ENCODE peak calls at places on chromosomes 3 and 15, in eight cellular contexts. B is astrocyte, K is HCT116, Q is fibroblast of pulmonary artery, Y is testis, M is thyroid gland, R is GM23338, H is AG09309. J is an unnamed sample.

GRCh38 chr3:99503350-99503749 is 135.0 kb upstream of the COL8A1 start:
- DNase-seq in B (no peak), K (no peak), Q (peak), Y (no peak), M (no peak), R (no peak), H (no peak), J (no peak)

GRCh38 chr15:23954931-23955330 is 267.8 kb upstream of the NDN start:
- DNase-seq in B (no peak), K (no peak), Q (no peak), Y (no peak), M (no peak), R (no peak), H (no peak), J (no peak)

GRCh38 chr3:55620361-55621025 is 133.4 kb upstream of the WNT5A start:
- DNase-seq in B (peak), K (no peak), Q (no peak), Y (no peak), M (no peak), R (peak), H (peak), J (peak)

GRCh38 chr15:45729146-45729545 is 94.3 kb downstream of the SQOR start:
- DNase-seq in B (no peak), K (no peak), Q (peak), Y (no peak), M (no peak), R (no peak), H (no peak), J (no peak)

GRCh38 chr3:4752201-4753072 is 226.8 kb upstream of the BHLHE40 start:
- DNase-seq in B (peak), K (no peak), Q (no peak), Y (peak), M (no peak), R (no peak), H (peak), J (no peak)

GRCh38 chr3:146387566-146387965 is 81.8 kb downstream of the PLSCR2 start:
- DNase-seq in B (no peak), K (no peak), Q (no peak), Y (no peak), M (no peak), R (no peak), H (no peak), J (no peak)

GRCh38 chr3:174862666-174863065 is 3.5 kb downstream of the NAALADL2 start:
- DNase-seq in B (no peak), K (no peak), Q (no peak), Y (no peak), M (peak), R (no peak), H (no peak), J (no peak)

GRCh38 chr15:65920121-65920520 is 50.8 kb downstream of the RAB11A start:
- DNase-seq in B (no peak), K (no peak), Q (no peak), Y (no peak), M (no peak), R (no peak), H (no peak), J (no peak)

GRCh38 chr3:149638401-149639092 is 19.3 kb downstream of the WWTR1 start:
- DNase-seq in B (peak), K (no peak), Q (no peak), Y (peak), M (no peak), R (no peak), H (no peak), J (no peak)

GRCh38 chr15:31001702-31002101 is 10.3 kb upstream of the MTMR10 start:
- DNase-seq in B (no peak), K (no peak), Q (no peak), Y (no peak), M (no peak), R (no peak), H (no peak), J (no peak)

GRCh38 chr3:115851571-115851970 is 228.3 kb downstream of the GAP43 start:
- DNase-seq in B (no peak), K (no peak), Q (no peak), Y (no peak), M (no peak), R (no peak), H (no peak), J (no peak)

GRCh38 chr3:129016366-129016724 is 15.2 kb downstream of the EFCC1 start:
- DNase-seq in B (no peak), K (no peak), Q (no peak), Y (no peak), M (peak), R (no peak), H (no peak), J (no peak)

GRCh38 chr3:58463181-58463941 is 28.5 kb upstream of the KCTD6 start:
- DNase-seq in B (peak), K (peak), Q (peak), Y (peak), M (peak), R (peak), H (peak), J (peak)

DNA sequence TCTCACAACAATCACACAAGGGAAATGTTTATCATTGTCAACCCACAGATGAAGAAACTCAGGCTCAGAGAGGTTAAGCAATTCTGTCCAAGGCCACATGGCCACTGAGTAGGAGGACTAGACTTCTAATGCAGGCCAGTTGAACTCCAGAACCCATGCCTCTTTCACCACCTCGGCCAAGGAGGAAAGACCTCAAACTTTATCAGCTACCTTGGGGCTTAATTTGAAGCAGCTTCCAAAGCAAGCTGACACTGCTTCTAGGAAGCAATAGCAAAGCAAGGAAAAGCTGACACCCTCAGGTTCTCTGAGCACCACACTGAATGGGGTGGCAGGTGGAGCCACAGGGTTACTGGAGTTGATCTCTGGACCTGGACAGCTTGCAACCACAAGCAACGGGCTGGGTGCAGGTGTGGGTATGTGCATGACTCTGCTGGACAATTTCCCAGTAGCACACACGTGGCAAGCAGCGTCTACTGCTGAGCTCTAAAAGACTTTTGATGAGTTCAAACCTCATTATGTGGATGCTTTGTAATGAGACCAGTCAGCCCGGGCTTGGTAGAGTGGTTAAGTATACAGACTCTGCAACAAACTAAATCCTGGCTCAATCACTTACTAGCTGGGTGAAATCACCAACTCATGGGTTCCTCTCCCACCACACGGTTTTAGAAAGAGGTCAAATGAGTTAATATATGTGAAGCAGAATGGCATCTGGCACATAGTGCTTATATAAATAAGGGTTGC is 23.1 kb downstream of the CCNL1 start:
- DNase-seq in B (peak), K (no peak), Q (peak), Y (no peak), M (peak), R (no peak), H (no peak), J (no peak)
- H3K4me3 ChIP-seq in B (no peak), K (no peak), Q (no peak), Y (no peak), M (no peak), R (no peak), H (no peak), J (no peak)

DNA sequence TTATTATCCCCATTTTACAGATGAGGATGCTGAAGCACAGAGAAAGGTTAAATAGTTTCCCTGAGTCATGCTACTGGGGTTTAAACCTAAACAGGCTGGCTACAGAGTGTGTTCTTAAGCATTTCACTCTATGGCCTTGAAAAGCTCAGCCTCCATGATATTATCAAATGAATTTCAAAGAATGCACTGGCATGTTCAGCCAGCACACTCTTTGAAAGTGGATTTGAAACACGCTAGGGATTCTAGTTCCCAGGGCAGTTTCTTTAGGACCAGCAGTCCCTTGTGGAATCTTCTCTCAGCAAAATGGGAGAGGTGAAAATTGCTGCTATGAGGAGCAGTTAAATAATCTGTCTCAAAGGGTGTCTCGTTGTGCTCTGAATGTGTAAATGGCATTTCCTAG is 213.3 kb downstream of the EPHB1 start:
- DNase-seq in B (no peak), K (no peak), Q (no peak), Y (no peak), M (no peak), R (no peak), H (no peak), J (no peak)
- TF ChIP-seq CTCF in B (no peak), K (no peak), Q (no peak), Y (no peak), M (no peak), R (no peak), H (no peak), J (no peak)

DNA sequence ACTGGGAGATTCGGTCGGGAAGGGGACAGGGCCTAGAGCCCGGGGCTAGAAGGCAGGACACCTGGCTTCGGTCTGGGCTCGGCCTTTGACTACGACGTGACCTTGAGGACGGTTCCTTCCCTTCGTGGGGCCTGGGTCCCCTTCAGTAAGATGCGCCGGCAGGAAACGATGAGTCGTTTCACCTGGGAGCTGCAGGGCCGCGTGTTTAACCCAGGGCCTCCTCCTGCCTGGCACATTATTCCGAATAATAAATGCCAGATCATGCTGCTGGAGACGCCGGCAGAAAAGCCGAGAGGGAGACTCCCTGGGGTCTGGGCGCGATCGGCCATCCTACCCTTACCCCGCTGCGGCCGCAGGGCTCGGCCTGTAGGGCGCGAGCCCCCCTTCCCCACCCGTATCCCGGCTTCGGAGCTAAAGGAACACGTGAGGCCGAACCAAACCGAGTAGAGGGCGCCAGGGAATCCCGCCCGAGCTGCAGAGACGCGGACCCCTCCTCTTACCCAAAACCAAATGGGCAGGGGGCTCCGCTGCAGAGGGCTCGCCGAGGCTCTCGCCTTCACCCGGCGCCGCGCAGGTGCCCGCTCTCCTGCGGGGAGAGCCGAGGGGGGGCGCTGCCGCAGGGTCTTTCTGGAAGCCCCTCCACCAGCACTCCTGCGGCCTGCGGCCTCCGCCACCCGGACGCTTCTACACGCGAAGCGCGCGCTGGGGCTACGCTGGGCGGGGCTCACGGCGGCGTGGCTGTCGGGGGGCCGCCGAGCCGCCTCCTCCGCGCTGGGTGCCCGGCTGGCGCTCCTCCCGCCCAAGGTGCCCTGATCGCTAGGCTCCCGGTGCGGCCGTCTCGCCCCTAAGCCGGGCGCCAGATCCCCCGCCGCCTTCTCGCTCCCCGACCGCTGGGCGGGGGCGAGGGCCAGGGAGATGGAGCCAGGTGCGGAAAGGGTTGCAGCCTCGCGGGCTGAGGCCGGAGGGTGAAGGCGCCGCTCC is at the start of gene BDH1:
- DNase-seq in B (peak), K (no peak), Q (no peak), Y (peak), M (peak), R (peak), H (no peak), J (no peak)
- H3K4me3 ChIP-seq in B (peak), K (peak), Q (peak), Y (peak), M (peak), R (peak), H (peak), J (peak)

GRCh38 chr3:192827863-192828594 is 89.6 kb downstream of the MB21D2 start:
- DNase-seq in B (no peak), K (no peak), Q (no peak), Y (no peak), M (no peak), R (no peak), H (no peak), J (no peak)

GRCh38 chr3:192827208-192827607 is 90.4 kb downstream of the MB21D2 start:
- DNase-seq in B (peak), K (no peak), Q (no peak), Y (no peak), M (no peak), R (no peak), H (peak), J (no peak)

GRCh38 chr3:192824313-192824712 is 93.3 kb downstream of the MB21D2 start:
- DNase-seq in B (no peak), K (no peak), Q (no peak), Y (no peak), M (no peak), R (no peak), H (no peak), J (no peak)

GRCh38 chr3:192825191-192825590 is 92.5 kb downstream of the MB21D2 start:
- DNase-seq in B (peak), K (no peak), Q (peak), Y (no peak), M (no peak), R (no peak), H (no peak), J (no peak)

DNA sequence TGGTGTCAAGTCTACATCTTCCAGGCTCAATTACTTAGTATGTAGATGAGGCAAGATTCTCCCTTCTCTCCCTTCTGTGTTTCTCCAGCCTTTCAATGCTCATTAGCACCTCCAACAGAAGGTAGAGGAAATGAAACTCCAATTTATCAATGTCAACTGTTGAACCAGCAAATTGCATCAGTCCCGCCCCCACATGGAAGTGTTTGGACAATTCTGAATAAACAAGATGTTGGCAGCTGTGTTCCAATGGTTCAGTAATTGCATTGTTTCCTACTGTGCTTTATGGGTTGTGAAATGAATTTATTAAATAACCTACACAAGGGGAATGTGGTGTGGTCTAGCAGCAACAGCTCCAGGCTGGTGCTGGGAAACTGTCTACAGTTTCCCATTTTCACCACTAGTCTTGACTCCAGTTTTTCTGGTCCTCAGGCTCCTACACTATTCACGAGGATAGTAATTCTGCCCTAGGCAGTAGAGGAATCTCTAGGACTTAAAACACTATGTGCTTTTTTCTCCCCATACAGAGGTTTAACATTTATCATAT is 91.9 kb downstream of the MB21D2 start:
- DNase-seq in B (peak), K (no peak), Q (peak), Y (no peak), M (no peak), R (no peak), H (no peak), J (peak)
- TF ChIP-seq CTCF in B (no peak), K (peak), Q (peak), Y (no peak), M (no peak), R (peak), H (no peak), J (peak)